ENCODE peak calls at places on chromosomes 3 and 15, in six cellular contexts. I is left ventricle myocardium inferior; P is WTC11; R is endodermal cell; Q is osteocyte; G is CD4-positive, alpha-beta T cell. M is an unnamed sample.

GRCh38 chr3:84510007-84510406 is 448.8 kb upstream of the CADM2 start:
- DNase-seq in I (no peak), R (peak), P (no peak), G (no peak), Q (no peak), M (no peak)

GRCh38 chr15:87082576-87082975 is 1002.9 kb downstream of the AGBL1 start:
- DNase-seq in I (no peak), P (no peak), R (no peak), Q (no peak), G (no peak), M (no peak)

GRCh38 chr3:129620828-129621605 is 14.5 kb upstream of the PLXND1 start:
- DNase-seq in G (no peak), R (no peak), Q (peak), P (no peak), I (no peak), M (no peak)

GRCh38 chr3:126748701-126749546 is 44.9 kb downstream of the CHCHD6 start:
- DNase-seq in I (no peak), Q (no peak), R (no peak), G (no peak), P (no peak), M (no peak)

GRCh38 chr15:67127925-67128324 is 62.5 kb downstream of the SMAD3 start:
- DNase-seq in Q (no peak), R (peak), G (no peak), P (no peak), I (no peak), M (no peak)

GRCh38 chr3:170840291-170840859 is 29.6 kb downstream of the RPL22L1 start:
- DNase-seq in P (no peak), R (no peak), G (no peak), I (no peak), Q (no peak), M (no peak)

GRCh38 chr15:39192979-39193559 is 387.8 kb upstream of the THBS1 start:
- DNase-seq in I (no peak), P (no peak), G (no peak), Q (no peak), R (no peak), M (no peak)

GRCh38 chr15:20376872-20377271 is 164.7 kb downstream of the GOLGA6L6 start:
- DNase-seq in Q (no peak), I (no peak), R (no peak), G (no peak), P (no peak), M (no peak)

GRCh38 chr15:68312701-68313204 is 35.2 kb downstream of the FEM1B start:
- DNase-seq in Q (peak), P (no peak), G (no peak), R (peak), I (no peak), M (no peak)

GRCh38 chr3:138114988-138115971 is at the start of gene DZIP1L:
- DNase-seq in G (peak), I (peak), P (peak), R (peak), Q (no peak), M (peak)

GRCh38 chr3:194121881-194122280 is 14.1 kb upstream of the HES1 start:
- DNase-seq in R (no peak), I (no peak), Q (no peak), P (no peak), G (no peak), M (no peak)

GRCh38 chr3:184417619-184418327 is 37.9 kb downstream of the CHRD start:
- DNase-seq in I (peak), P (peak), R (peak), Q (no peak), G (peak), M (peak)

DNA sequence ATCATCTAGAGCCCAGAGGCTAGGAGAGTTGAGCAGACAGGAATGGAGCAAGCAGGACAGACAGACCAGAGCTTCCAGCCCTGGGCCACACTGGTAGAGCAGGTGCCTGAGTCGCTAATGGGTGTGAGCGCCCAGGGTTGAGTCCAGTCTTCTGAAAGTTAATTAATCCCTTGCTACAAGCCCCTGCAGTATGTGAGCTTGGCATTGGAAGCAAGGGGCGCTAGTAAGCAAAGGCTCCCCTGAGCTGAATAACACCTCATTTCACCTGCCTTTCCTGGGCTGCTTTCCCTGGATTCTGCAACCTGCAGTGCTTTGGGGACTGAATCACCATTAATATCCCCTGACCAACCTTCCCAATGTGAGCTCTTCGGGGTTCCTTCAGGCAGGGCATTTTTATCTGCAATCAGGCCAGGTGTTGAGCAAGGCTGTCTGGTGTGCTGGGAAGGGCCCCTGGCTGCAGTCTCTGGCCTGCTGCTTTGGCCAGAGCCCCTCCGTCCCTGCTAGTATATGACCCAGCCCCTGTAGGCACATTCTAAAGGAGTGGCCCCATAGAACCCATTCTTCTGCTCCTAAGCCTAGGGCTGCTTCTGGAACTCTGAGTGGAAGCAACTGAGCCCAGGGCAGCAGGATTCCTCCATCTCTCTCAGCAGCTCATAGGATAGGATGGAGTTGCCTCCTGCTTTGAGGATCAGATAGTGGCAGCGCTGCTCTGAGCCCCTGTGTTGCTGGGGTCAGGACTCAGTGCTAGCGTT is 45.1 kb upstream of the EPHB1 start:
- DNase-seq in G (no peak), P (peak), R (peak), Q (peak), I (no peak), M (no peak)
- TF ChIP-seq CTCF in G (no peak), P (no peak), R (peak), Q (no peak), I (no peak), M (no peak)

DNA sequence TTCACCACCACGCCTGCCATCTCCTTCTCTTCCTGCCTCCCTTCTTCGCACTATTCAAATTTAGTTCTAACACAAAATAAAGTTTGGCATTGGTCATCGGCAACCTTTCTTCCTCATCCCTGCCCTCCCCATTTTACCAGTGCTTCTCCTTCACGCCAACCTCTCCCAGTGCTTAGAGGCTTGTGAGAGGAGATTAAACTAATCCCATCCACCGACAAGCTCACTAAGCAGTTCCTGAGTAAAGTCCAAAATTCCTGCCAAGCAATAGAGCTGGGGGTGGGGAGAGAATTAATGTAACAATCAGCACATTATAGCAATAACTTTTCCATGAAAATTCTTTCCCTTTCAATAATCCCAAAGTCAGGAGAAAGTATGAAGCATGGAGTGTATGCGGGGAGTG is 157.4 kb upstream of the GMNC start:
- DNase-seq in I (no peak), G (no peak), P (no peak), Q (no peak), R (no peak), M (no peak)
- TF ChIP-seq CTCF in I (no peak), G (no peak), P (no peak), Q (no peak), R (no peak), M (no peak)

DNA sequence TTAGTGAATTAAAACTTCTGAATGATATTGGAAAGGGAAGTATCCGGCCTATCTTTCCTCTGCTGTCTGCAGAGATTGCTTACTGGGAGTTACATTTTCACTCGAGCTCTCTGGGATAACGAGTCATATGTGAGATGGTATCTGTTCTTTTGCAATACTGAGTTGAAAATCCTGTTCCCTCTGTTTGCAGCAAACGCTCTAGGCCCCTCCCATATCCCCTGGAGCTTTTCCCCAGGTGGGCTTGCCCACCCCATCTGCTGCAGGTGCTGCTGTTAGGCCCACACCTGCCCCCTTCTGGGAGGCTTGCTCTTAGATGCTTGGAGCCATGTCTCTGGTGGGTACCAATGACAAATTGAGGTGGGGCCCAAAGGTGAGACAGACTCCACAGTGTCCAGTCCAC is 42.7 kb upstream of the MTMR10 start:
- DNase-seq in P (no peak), Q (no peak), R (no peak), G (no peak), I (no peak), M (no peak)
- TF ChIP-seq CTCF in P (no peak), Q (no peak), R (peak), G (no peak), I (no peak), M (no peak)

GRCh38 chr3:38702231-38702630 is 52.7 kb upstream of the SCN5A start:
- DNase-seq in I (no peak), P (no peak), R (no peak), Q (no peak), G (no peak), M (no peak)

GRCh38 chr3:38706961-38707360 is 57.5 kb upstream of the SCN5A start:
- DNase-seq in P (no peak), I (no peak), Q (peak), R (no peak), G (no peak), M (no peak)

GRCh38 chr3:38713121-38713520 is 63.6 kb upstream of the SCN5A start:
- DNase-seq in Q (peak), R (no peak), P (no peak), I (no peak), G (no peak), M (no peak)

GRCh38 chr3:38711321-38711720 is 61.8 kb upstream of the SCN5A start:
- DNase-seq in Q (no peak), G (no peak), R (no peak), P (no peak), I (no peak), M (no peak)

DNA sequence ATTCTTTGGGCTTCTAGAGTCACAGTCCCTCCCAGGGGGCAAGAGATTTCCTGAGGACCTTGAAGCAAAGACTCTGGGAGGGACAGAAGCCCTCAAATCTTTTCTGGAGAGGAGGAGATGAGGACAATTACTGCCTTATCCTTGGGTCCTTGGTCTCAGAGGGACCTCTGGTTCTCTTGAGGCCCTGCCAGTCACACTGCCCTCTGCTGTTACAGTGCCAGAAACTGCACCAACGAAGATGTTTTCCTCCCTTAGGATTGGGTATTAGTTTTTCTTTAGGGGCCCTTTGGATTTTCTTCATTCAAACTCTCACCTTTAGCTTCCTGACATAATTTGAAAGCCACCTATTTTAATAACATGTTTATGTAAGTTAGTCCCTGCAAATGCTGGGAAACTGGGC is 58.2 kb upstream of the SCN5A start:
- DNase-seq in P (peak), Q (no peak), I (no peak), R (peak), G (no peak), M (no peak)
- TF ChIP-seq CTCF in P (no peak), Q (no peak), I (peak), R (peak), G (no peak), M (peak)

GRCh38 chr3:20038679-20039078 is 1.6 kb upstream of the KAT2B start:
- DNase-seq in P (no peak), Q (no peak), R (no peak), I (no peak), G (no peak), M (no peak)

GRCh38 chr3:20039082-20039764 is 1.0 kb upstream of the KAT2B start:
- DNase-seq in I (no peak), Q (no peak), R (no peak), G (no peak), P (no peak), M (no peak)

GRCh38 chr3:20035019-20035418 is 5.2 kb upstream of the KAT2B start:
- DNase-seq in P (no peak), I (no peak), R (no peak), Q (no peak), G (no peak), M (no peak)

GRCh38 chr3:20039765-20040475 is at the start of gene KAT2B:
- DNase-seq in R (peak), I (peak), P (peak), Q (peak), G (peak), M (peak)

GRCh38 chr3:20037255-20037996 is 2.8 kb upstream of the KAT2B start:
- DNase-seq in R (no peak), G (no peak), P (no peak), I (no peak), Q (no peak), M (no peak)
- TF ChIP-seq CTCF in R (peak), G (no peak), P (no peak), I (no peak), Q (peak), M (no peak)

GRCh38 chr3:149529099-149529498 is 54.6 kb downstream of the TM4SF4 start:
- DNase-seq in P (no peak), I (no peak), R (no peak), Q (no peak), G (no peak), M (no peak)

GRCh38 chr3:149528344-149528657 is 53.8 kb downstream of the TM4SF4 start:
- DNase-seq in R (no peak), Q (no peak), G (no peak), P (no peak), I (no peak), M (no peak)

GRCh38 chr3:149523899-149524298 is 49.4 kb downstream of the TM4SF4 start:
- DNase-seq in I (no peak), R (no peak), P (no peak), G (no peak), Q (no peak), M (no peak)

GRCh38 chr3:149532463-149533180 is 58.1 kb downstream of the TM4SF4 start:
- DNase-seq in G (no peak), P (no peak), Q (no peak), I (no peak), R (no peak), M (no peak)

GRCh38 chr3:149527531-149528343 is 53.2 kb downstream of the TM4SF4 start:
- DNase-seq in G (no peak), P (no peak), Q (no peak), R (no peak), I (no peak), M (no peak)
- TF ChIP-seq CTCF in G (no peak), P (no peak), Q (peak), R (peak), I (peak), M (no peak)

GRCh38 chr15:62027916-62028315 is 32.3 kb downstream of the VPS13C start:
- DNase-seq in Q (no peak), G (no peak), I (no peak), R (no peak), P (no peak), M (no peak)

GRCh38 chr15:62020576-62021160 is 39.6 kb downstream of the VPS13C start:
- DNase-seq in P (no peak), R (no peak), Q (no peak), I (no peak), G (no peak), M (no peak)

GRCh38 chr15:62026707-62027565 is 33.3 kb downstream of the VPS13C start:
- DNase-seq in R (no peak), I (no peak), G (no peak), P (no peak), Q (no peak), M (no peak)

DNA sequence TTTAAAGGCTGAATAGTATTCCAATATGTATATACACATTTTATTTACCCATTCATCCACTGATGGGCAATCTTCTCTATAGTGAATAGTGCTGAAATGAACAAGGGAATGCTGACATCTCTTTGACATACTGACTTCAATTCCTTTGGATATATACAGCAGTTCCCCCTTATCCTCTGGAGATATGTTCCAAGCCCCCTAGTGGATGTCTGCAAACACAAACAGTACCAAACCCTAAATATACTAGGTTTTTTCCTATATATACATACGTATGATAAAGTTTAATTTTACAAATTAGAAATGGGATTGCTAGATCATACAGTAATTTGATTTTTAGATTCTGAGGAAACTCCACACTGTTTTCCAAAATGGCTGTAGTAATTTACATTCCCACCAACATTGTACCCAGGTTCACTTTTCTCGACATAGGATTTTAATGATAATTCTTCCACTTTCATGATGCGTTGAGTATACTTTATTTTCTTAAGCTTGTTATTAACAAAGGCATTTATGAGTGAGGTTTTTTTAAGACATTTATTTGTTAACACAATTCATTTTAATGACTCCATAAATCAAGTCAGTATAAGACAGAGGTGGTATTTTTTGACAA is 38.2 kb downstream of the VPS13C start:
- DNase-seq in Q (no peak), I (no peak), G (no peak), R (no peak), P (no peak), M (no peak)
- TF ChIP-seq CTCF in Q (peak), I (peak), G (no peak), R (peak), P (no peak), M (peak)

GRCh38 chr15:90932660-90932991 is 277 bp upstream of the HDDC3 start:
- DNase-seq in R (no peak), Q (no peak), I (no peak), P (no peak), G (no peak), M (no peak)
- TF ChIP-seq CTCF in R (peak), Q (no peak), I (no peak), P (no peak), G (peak), M (no peak)

GRCh38 chr3:53196575-53197407 is 35.8 kb downstream of the PRKCD start:
- DNase-seq in G (no peak), P (peak), Q (no peak), R (peak), I (no peak), M (no peak)

GRCh38 chr3:53194218-53195065 is 33.4 kb downstream of the PRKCD start:
- DNase-seq in I (peak), R (peak), P (no peak), Q (no peak), G (no peak), M (no peak)

GRCh38 chr3:53195066-53195450 is 34.0 kb downstream of the PRKCD start:
- DNase-seq in P (no peak), G (no peak), Q (no peak), I (no peak), R (no peak), M (no peak)

GRCh38 chr3:53193466-53194217 is 32.6 kb downstream of the PRKCD start:
- DNase-seq in I (no peak), R (peak), G (no peak), Q (no peak), P (no peak), M (no peak)

DNA sequence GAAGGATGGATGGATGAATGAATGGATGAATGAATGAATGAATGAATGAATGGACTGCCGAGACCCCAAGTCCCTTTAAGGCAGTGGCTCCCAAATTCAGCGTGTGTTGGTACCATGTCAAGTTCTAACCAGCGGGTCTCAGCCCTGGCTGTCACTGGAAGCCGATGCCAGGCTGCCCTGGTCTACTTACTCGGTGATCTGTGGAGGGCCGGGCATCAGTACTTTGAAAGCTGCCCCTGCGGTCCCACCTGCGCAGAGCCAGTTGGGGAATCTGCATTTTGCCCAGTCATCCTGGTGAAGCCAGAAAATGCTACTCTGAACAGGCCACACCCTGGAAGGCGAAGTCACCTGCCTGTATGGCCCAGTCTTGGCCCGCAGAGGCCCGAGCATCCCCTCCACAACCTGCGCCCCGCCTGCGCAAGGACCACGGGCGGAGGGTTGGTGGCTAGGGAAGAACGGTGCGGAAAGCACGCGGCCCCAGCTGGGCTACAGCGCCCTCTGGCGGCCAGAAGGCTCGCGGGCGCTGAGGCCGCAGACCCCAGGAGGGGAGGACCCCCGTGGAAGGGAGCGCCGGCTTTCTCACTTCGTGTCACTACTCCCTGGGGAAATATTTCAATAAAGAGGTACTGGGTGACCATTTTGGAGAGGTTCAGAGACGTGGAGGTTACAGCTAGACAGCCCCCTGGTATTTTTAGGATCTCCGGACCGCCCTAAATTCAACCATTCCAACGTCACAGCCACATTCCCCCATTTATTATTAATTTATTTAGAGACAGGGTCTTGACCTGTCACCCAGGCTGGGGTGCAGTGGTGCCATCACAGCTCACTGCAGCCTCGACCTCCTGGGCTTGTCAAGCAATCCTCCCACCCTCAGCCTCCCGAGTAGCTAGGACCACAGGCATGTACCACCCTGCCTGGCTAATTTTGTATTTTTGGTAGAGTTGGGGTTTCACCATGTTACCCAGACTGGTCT is 34.9 kb downstream of the PRKCD start:
- DNase-seq in P (peak), G (peak), Q (peak), R (peak), I (peak), M (peak)
- TF ChIP-seq CTCF in P (peak), G (peak), Q (peak), R (peak), I (peak), M (peak)

M was measured in neural crest cell.